ENCODE peak calls at places on chromosome 6, in five cellular contexts. Y is H9, W is neuronal stem cell, F is trophoblast cell, N is H1. I is an unnamed sample.

GRCh38 chr6:7132398-7132797 is 24.6 kb downstream of the RREB1 start:
- DNase-seq in N (no peak), W (no peak), F (no peak), Y (no peak), I (no peak)

GRCh38 chr6:113361014-113361645 is 496.0 kb upstream of the MARCKS start:
- DNase-seq in F (no peak), Y (no peak), W (no peak), N (no peak), I (peak)

GRCh38 chr6:72554203-72554564 is 67.7 kb upstream of the KCNQ5 start:
- DNase-seq in Y (no peak), F (peak), W (no peak), N (no peak), I (peak)

GRCh38 chr6:20313960-20314530 is 87.6 kb upstream of the E2F3 start:
- DNase-seq in N (no peak), F (peak), Y (no peak), W (no peak), I (peak)

GRCh38 chr6:27241443-27241842 is 6.1 kb upstream of the PRSS16 start:
- DNase-seq in Y (no peak), F (no peak), W (no peak), N (no peak), I (no peak)

GRCh38 chr6:45538636-45539035 is 160.9 kb upstream of the SUPT3H start:
- DNase-seq in W (no peak), N (no peak), F (no peak), Y (no peak), I (peak)

GRCh38 chr6:125888989-125889656 is 67.4 kb upstream of the HINT3 start:
- DNase-seq in W (peak), N (no peak), Y (peak), F (peak), I (peak)

GRCh38 chr6:147508073-147508870 is at the start of gene SAMD5:
- DNase-seq in Y (peak), N (peak), F (peak), W (peak), I (peak)

GRCh38 chr6:165263-165662 is 127.0 kb upstream of the DUSP22 start:
- DNase-seq in W (no peak), Y (no peak), F (no peak), N (no peak), I (no peak)

GRCh38 chr6:163413054-163413344 is 1.5 kb upstream of the QKI start:
- DNase-seq in Y (no peak), N (no peak), W (no peak), F (no peak), I (no peak)

GRCh38 chr6:5751525-5752252 is 255.0 kb downstream of the NRN1 start:
- DNase-seq in F (no peak), W (no peak), Y (no peak), N (no peak), I (peak)

GRCh38 chr6:170296746-170297576 is 6.1 kb upstream of the DLL1 start:
- DNase-seq in W (peak), N (no peak), Y (no peak), F (peak), I (no peak)

GRCh38 chr6:136225496-136225895 is 24.6 kb downstream of the MTFR2 start:
- DNase-seq in N (no peak), F (no peak), Y (no peak), W (no peak), I (peak)

GRCh38 chr6:81962198-81962597 is 209.7 kb upstream of the TENT5A start:
- DNase-seq in Y (no peak), F (peak), N (no peak), W (no peak), I (no peak)

GRCh38 chr6:118660218-118660569 is 8.8 kb upstream of the CEP85L start:
- DNase-seq in F (no peak), W (no peak), N (no peak), Y (no peak), I (peak)

GRCh38 chr6:44897286-44897685 is 430.8 kb upstream of the RUNX2 start:
- DNase-seq in W (no peak), N (no peak), Y (no peak), F (no peak), I (no peak)

GRCh38 chr6:134584809-134585528 is 267.1 kb upstream of the SGK1 start:
- DNase-seq in N (no peak), F (no peak), Y (no peak), W (no peak), I (peak)

GRCh38 chr6:145310116-145310515 is 425.2 kb downstream of the EPM2A start:
- DNase-seq in W (no peak), F (peak), Y (no peak), N (no peak), I (peak)

GRCh38 chr6:152356659-152357058 is 280.5 kb downstream of the SYNE1 start:
- DNase-seq in N (no peak), Y (no peak), W (no peak), F (peak), I (peak)

GRCh38 chr6:48272518-48272917 is 161.5 kb upstream of the PTCHD4 start:
- DNase-seq in W (no peak), N (no peak), Y (no peak), F (no peak), I (no peak)

GRCh38 chr6:5744497-5744896 is 262.2 kb downstream of the NRN1 start:
- DNase-seq in Y (no peak), F (no peak), W (no peak), N (no peak), I (no peak)

GRCh38 chr6:155373276-155373675 is 59.0 kb upstream of the TFB1M start:
- DNase-seq in F (no peak), W (no peak), Y (no peak), N (no peak), I (no peak)

GRCh38 chr6:155372256-155372655 is 58.0 kb upstream of the TFB1M start:
- DNase-seq in W (no peak), Y (no peak), N (no peak), F (no peak), I (no peak)

GRCh38 chr6:155366325-155366724 is 52.0 kb upstream of the TFB1M start:
- DNase-seq in Y (no peak), N (peak), W (peak), F (no peak), I (no peak)

GRCh38 chr6:155374681-155375080 is 60.4 kb upstream of the TFB1M start:
- DNase-seq in Y (no peak), W (no peak), N (no peak), F (no peak), I (no peak)

GRCh38 chr6:155371230-155371629 is 56.9 kb upstream of the TFB1M start:
- DNase-seq in F (no peak), W (no peak), Y (no peak), N (no peak), I (no peak)
- H4K91ac ChIP-seq in F (no peak), W (no peak), Y (no peak), N (no peak), I (no peak)

GRCh38 chr6:100457251-100457990 is 7.3 kb downstream of the SIM1 start:
- DNase-seq in Y (peak), N (no peak), F (no peak), W (peak), I (no peak)
- H2BK12ac ChIP-seq in Y (no peak), N (peak), F (no peak), W (no peak), I (no peak)

GRCh38 chr6:2852921-2853322 is 11.3 kb upstream of the SERPINB1 start:
- DNase-seq in Y (no peak), F (no peak), N (no peak), W (no peak), I (no peak)
- H4K91ac ChIP-seq in Y (no peak), F (no peak), N (peak), W (no peak), I (peak)

GRCh38 chr6:102793752-102794151 is 1400.2 kb downstream of the GRIK2 start:
- DNase-seq in Y (no peak), W (no peak), N (no peak), F (no peak), I (no peak)
- H2BK12ac ChIP-seq in Y (no peak), W (no peak), N (no peak), F (no peak), I (no peak)

DNA sequence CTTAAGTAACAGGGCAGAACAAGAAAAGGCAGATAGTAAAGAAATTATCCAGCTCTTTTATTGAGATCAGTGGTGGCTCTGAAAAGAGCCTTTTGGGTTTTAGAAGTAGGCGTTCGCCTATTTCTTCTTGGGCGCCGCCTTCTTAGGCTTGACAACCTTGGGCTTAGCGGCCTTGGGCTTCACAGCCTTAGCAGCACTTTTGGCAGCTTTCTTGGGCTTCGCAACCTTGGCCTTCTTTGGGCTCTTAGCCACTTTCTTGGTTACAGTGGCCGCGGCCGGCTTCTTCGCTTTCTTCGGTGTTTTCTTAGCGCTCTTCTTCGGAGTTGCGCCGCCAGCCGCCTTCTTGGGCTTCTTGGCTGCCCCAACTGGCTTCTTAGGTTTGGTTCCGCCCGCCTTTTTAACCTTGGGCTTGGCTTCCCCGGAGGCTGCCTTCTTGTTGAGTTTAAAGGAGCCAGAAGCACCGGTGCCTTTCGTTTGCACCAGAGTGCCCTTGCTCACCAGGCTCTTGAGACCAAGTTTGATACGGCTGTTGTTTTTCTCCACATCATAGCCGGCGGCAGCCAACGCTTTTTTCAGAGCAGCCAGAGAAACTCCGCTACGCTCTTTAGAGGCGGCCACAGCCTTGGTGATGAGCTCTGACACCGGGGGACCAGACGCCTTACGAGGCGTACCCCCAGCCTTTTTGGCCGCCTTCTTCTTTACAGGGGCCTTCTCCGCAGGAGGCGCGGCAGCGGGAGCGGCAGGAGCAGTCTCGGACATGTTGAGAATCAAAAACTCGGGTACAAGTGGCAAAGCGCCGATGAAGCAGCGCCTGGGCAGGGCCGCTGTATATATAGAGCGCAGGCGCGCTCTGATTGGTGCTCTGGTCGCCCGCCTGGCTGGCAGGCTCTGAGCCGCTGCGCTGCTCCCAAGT is 31.3 kb upstream of the HFE start:
- DNase-seq in F (peak), W (peak), N (no peak), Y (peak), I (peak)
- H4K91ac ChIP-seq in F (peak), W (no peak), N (no peak), Y (no peak), I (peak)

DNA sequence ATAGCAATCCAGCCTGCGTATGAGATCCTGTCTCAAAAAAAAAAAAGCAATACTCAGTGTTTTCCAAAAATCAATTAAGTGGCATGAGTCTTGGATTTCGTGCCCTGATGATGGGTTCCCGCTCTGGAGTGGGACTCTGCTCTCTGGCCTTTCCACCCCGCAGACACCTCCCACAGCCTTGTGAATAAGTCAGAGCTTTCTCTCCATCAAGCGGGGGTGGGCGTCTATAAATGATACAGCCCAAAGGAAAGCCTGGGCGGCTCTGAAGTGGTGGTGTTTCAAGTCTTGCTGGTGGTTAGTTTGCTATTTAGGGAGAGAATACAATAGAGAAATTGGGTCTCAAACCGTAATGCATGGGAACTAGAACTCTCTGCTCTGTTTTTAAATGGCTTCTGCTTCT is 52.5 kb upstream of the TAGAP start:
- DNase-seq in N (no peak), Y (no peak), F (no peak), W (no peak), I (no peak)
- H2BK12ac ChIP-seq in N (no peak), Y (no peak), F (no peak), W (no peak), I (no peak)

DNA sequence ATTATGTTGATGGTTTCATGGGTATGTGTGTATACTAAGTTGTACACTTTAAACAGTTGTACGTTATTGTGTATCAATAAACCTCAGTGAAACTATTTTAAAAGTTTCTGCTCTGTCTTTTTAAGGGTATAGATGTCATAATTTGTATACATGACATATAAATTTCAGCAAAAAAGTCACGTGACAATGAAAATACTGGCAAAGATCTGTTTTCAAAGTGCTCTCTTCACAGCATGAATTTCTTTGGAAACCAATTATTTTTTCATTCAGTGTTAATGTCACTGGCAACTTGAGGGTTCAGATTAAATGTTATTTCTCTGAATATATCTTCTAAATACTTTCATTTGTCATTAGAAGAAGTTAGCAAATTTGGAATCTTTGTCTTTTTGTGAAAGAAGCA is 91.7 kb upstream of the C6orf118 start:
- DNase-seq in Y (no peak), N (no peak), F (no peak), W (no peak), I (no peak)
- H4K91ac ChIP-seq in Y (no peak), N (no peak), F (no peak), W (no peak), I (no peak)

GRCh38 chr6:150282806-150283205 is 86.0 kb upstream of the IYD start:
- DNase-seq in N (no peak), W (no peak), F (no peak), Y (no peak), I (no peak)

GRCh38 chr6:150281767-150282166 is 87.0 kb upstream of the IYD start:
- DNase-seq in Y (no peak), W (no peak), N (no peak), F (no peak), I (no peak)

GRCh38 chr6:150276168-150276958 is 92.4 kb upstream of the IYD start:
- DNase-seq in F (no peak), Y (no peak), N (no peak), W (no peak), I (no peak)

GRCh38 chr6:150279533-150279932 is 89.3 kb upstream of the IYD start:
- DNase-seq in Y (no peak), W (no peak), F (no peak), N (no peak), I (no peak)

GRCh38 chr6:150280703-150281102 is 88.1 kb upstream of the IYD start:
- DNase-seq in F (no peak), W (no peak), Y (no peak), N (no peak), I (no peak)
- H2BK12ac ChIP-seq in F (no peak), W (no peak), Y (no peak), N (no peak), I (no peak)

DNA sequence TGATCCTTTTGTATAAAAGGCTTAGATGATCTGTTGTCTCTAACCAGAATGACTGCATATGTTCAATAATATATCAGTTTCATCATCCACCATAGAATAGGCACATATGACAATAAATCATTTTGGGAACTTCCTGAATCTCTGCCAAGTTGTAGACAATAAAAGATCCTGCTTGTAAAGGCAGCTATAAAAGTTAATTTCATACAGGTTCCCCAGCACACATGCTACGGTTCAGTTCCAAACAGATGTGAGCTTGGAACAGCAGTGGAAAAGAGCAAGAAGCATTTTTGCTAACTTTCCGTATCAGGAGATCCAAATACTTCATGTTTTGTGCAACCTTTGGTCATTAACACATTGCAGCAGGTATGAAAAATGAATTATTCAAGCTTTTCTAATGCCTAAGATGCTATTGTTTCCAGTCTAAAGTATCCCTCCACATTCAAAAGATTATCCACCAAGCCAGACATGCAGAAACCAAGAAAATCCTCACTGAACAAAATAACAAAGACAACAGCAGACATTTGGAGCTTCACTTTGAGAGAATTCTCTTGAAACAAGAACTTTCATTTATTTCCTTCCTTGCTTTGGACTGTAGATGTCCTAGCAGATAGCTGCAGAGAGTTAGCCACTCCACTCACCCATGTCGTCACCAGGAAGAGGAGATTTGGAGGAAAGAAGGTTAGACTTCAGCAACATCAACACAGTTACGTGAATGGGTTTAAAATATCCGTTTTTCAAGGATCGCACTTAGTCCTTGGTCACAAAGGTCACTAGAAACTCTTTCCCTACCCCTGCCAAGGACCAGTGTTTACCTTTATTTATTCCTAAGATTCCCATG is 453.5 kb upstream of the JARID2 start:
- DNase-seq in F (peak), W (no peak), Y (no peak), N (no peak), I (no peak)
- H4K91ac ChIP-seq in F (no peak), W (no peak), Y (no peak), N (no peak), I (no peak)